ENCODE peak calls at places on chromosome 2, in ten cellular contexts. P, H, J, Z, R, Y, C, L, A and F are unnamed samples.

GRCh38 chr2:240981273-240981672 is 17.1 kb upstream of the SNED1 start:
- DNase-seq in P (peak; percentile 52), H (no peak), J (no peak), Z (no peak), R (no peak), Y (no peak), C (no peak), L (no peak), A (no peak), F (no peak)

GRCh38 chr2:45728458-45728942 is 77.0 kb downstream of the PRKCE start:
- DNase-seq in P (no peak), H (no peak), J (no peak), Z (no peak), R (peak; percentile 4), Y (peak; percentile 84), C (no peak), L (no peak), A (no peak), F (no peak)

GRCh38 chr2:194539436-194539835 is 1117.6 kb upstream of the SLC39A10 start:
- DNase-seq in P (no peak), H (no peak), J (no peak), Z (no peak), R (no peak), Y (no peak), C (no peak), L (no peak), A (no peak), F (no peak)

GRCh38 chr2:3651686-3652516 is 6.1 kb upstream of the ALLC start:
- DNase-seq in P (peak; percentile 43), H (peak; percentile 54), J (peak; percentile 41), Z (no peak), R (peak; percentile 59), Y (peak; percentile 92), C (peak; percentile 91), L (peak; percentile 31), A (peak; percentile 64), F (peak; percentile 38)

GRCh38 chr2:231699006-231699405 is 9.3 kb upstream of the PTMA start:
- DNase-seq in P (no peak), H (peak; percentile 23), J (no peak), Z (no peak), R (no peak), Y (no peak), C (no peak), L (no peak), A (peak; percentile 46), F (no peak)

GRCh38 chr2:197893403-197894177 is 89.2 kb downstream of the PLCL1 start:
- DNase-seq in P (no peak), H (no peak), J (no peak), Z (no peak), R (no peak), Y (no peak), C (no peak), L (no peak), A (no peak), F (no peak)

GRCh38 chr2:24317491-24317920 is 42.8 kb downstream of the ITSN2 start:
- DNase-seq in P (peak; percentile 30), H (no peak), J (no peak), Z (no peak), R (no peak), Y (no peak), C (no peak), L (no peak), A (no peak), F (no peak)

GRCh38 chr2:200736646-200737274 is 75.0 kb upstream of the BZW1 start:
- DNase-seq in P (peak; percentile 55), H (no peak), J (no peak), Z (no peak), R (no peak), Y (no peak), C (no peak), L (peak; percentile 33), A (no peak), F (no peak)

GRCh38 chr2:25672500-25673169 is 742 bp downstream of the DTNB start:
- DNase-seq in P (peak; percentile 55), H (peak; percentile 47), J (peak; percentile 58), Z (peak; percentile 64), R (peak; percentile 67), Y (peak; percentile 86), C (peak; percentile 84), L (no peak), A (peak; percentile 53), F (no peak)

GRCh38 chr2:108621087-108621559 is 86.9 kb downstream of the LIMS1 start:
- DNase-seq in P (no peak), H (no peak), J (peak; percentile 60), Z (peak; percentile 40), R (peak; percentile 66), Y (no peak), C (peak; percentile 17), L (peak; percentile 37), A (no peak), F (no peak)

GRCh38 chr2:6832995-6833604 is 32.6 kb downstream of the CMPK2 start:
- DNase-seq in P (no peak), H (no peak), J (no peak), Z (no peak), R (no peak), Y (no peak), C (no peak), L (no peak), A (no peak), F (no peak)

GRCh38 chr2:138267161-138267901 is 234.2 kb upstream of the SPOPL start:
- DNase-seq in P (peak; percentile 86), H (no peak), J (no peak), Z (no peak), R (no peak), Y (no peak), C (no peak), L (no peak), A (no peak), F (no peak)

GRCh38 chr2:177237932-177238331 is 25.3 kb downstream of the HNRNPA3 start:
- DNase-seq in P (no peak), H (no peak), J (no peak), Z (no peak), R (no peak), Y (no peak), C (no peak), L (no peak), A (no peak), F (no peak)

GRCh38 chr2:105515581-105516415 is 116.9 kb upstream of the FHL2 start:
- DNase-seq in P (no peak), H (peak; percentile 59), J (no peak), Z (no peak), R (no peak), Y (no peak), C (no peak), L (no peak), A (peak; percentile 59), F (no peak)

GRCh38 chr2:170282851-170283250 is 104.9 kb downstream of the MYO3B start:
- DNase-seq in P (no peak), H (no peak), J (no peak), Z (no peak), R (no peak), Y (no peak), C (peak; percentile 29), L (no peak), A (no peak), F (no peak)